ENCODE peak calls at places on chromosomes 3 and 15, in seven cellular contexts. J is spleen, S is neural progenitor cell, W is IMR-90, H is tibial artery, K is WERI-Rb-1, Z is stomach. T is an unnamed sample.

GRCh38 chr3:127733781-127734180 is 61.0 kb downstream of the ABTB1 start:
- DNase-seq in J (peak; percentile 71), S (no peak), W (no peak), H (no peak), K (no peak), Z (no peak), T (no peak)

GRCh38 chr3:193572426-193572908 is 17.8 kb upstream of the ATP13A4 start:
- DNase-seq in J (no peak), S (peak; percentile 81), W (peak; percentile 64), H (no peak), K (peak; percentile 47), Z (peak; percentile 62), T (no peak)

GRCh38 chr15:29631076-29632070 is 190.9 kb downstream of the TJP1 start:
- DNase-seq in J (no peak), S (no peak), W (no peak), H (no peak), K (no peak), Z (no peak), T (no peak)

GRCh38 chr3:14822875-14823807 is 4.4 kb downstream of the FGD5 start:
- DNase-seq in J (no peak), S (no peak), W (no peak), H (no peak), K (no peak), Z (no peak), T (no peak)

GRCh38 chr3:113545594-113545993 is 13.2 kb downstream of the SIDT1 start:
- DNase-seq in J (no peak), S (no peak), W (no peak), H (no peak), K (no peak), Z (no peak), T (no peak)

GRCh38 chr3:5006755-5007202 is 27.5 kb downstream of the BHLHE40 start:
- DNase-seq in J (peak; percentile 68), S (no peak), W (no peak), H (peak; percentile 41), K (peak; percentile 51), Z (no peak), T (no peak)

GRCh38 chr15:85706779-85707518 is 87.8 kb downstream of the KLHL25 start:
- DNase-seq in J (no peak), S (no peak), W (peak; percentile 36), H (no peak), K (no peak), Z (no peak), T (no peak)

GRCh38 chr3:123313889-123314288 is 112.1 kb downstream of the SEC22A start:
- DNase-seq in J (peak; percentile 50), S (no peak), W (no peak), H (no peak), K (no peak), Z (no peak), T (no peak)

GRCh38 chr3:31010491-31010890 is 116.0 kb upstream of the GADL1 start:
- DNase-seq in J (no peak), S (no peak), W (peak; percentile 52), H (no peak), K (no peak), Z (no peak), T (no peak)

GRCh38 chr15:75232252-75232813 is 25.8 kb upstream of the GOLGA6C start:
- DNase-seq in J (peak; percentile 29), S (no peak), W (no peak), H (no peak), K (no peak), Z (no peak), T (no peak)

GRCh38 chr3:13525827-13526625 is 22.9 kb upstream of the FBLN2 start:
- DNase-seq in J (peak; percentile 69), S (peak; percentile 64), W (no peak), H (no peak), K (peak; percentile 45), Z (no peak), T (no peak)

GRCh38 chr3:175932586-175932985 is 1073.5 kb downstream of the NAALADL2 start:
- DNase-seq in J (no peak), S (no peak), W (peak; percentile 6), H (no peak), K (no peak), Z (no peak), T (no peak)

GRCh38 chr15:97502038-97502437 is 458.5 kb upstream of the ARRDC4 start:
- DNase-seq in J (no peak), S (no peak), W (no peak), H (no peak), K (no peak), Z (no peak), T (no peak)

GRCh38 chr15:84588053-84588874 is 12.5 kb upstream of the ZSCAN2 start:
- DNase-seq in J (peak; percentile 96), S (peak; percentile 95), W (peak; percentile 64), H (peak; percentile 84), K (peak; percentile 90), Z (peak; percentile 91), T (no peak)

GRCh38 chr3:139111392-139112229 is 66.9 kb upstream of the PRR23C start:
- DNase-seq in J (no peak), S (peak; percentile 74), W (peak; percentile 55), H (no peak), K (peak; percentile 87), Z (peak; percentile 64), T (no peak)

GRCh38 chr3:20999661-21000060 is 751.3 kb downstream of the ZNF385D start:
- DNase-seq in J (no peak), S (no peak), W (no peak), H (no peak), K (no peak), Z (no peak), T (no peak)

GRCh38 chr15:34773916-34774315 is 19.1 kb upstream of the GJD2 start:
- DNase-seq in J (no peak), S (peak; percentile 5), W (no peak), H (no peak), K (no peak), Z (no peak), T (no peak)

GRCh38 chr15:90597477-90598052 is 67.8 kb downstream of the CRTC3 start:
- DNase-seq in J (no peak), S (no peak), W (no peak), H (no peak), K (no peak), Z (no peak), T (no peak)

GRCh38 chr3:188234172-188234571 is 80.2 kb downstream of the LPP start:
- DNase-seq in J (no peak), S (no peak), W (peak; percentile 76), H (no peak), K (no peak), Z (no peak), T (no peak)

GRCh38 chr15:85141601-85142185 is 160.0 kb downstream of the PDE8A start:
- DNase-seq in J (no peak), S (no peak), W (peak; percentile 20), H (no peak), K (no peak), Z (no peak), T (peak; percentile 15)

GRCh38 chr3:127404614-127405598 is 117.1 kb upstream of the PRR20G start:
- DNase-seq in J (peak; percentile 47), S (no peak), W (no peak), H (no peak), K (no peak), Z (peak; percentile 23), T (no peak)

GRCh38 chr3:30996467-30996866 is 102.0 kb upstream of the GADL1 start:
- DNase-seq in J (no peak), S (peak; percentile 18), W (no peak), H (no peak), K (no peak), Z (no peak), T (no peak)

GRCh38 chr3:15246186-15246585 is 40.1 kb downstream of the CAPN7 start:
- DNase-seq in J (no peak), S (no peak), W (no peak), H (no peak), K (no peak), Z (no peak), T (no peak)

GRCh38 chr3:8472549-8472948 is 29.1 kb upstream of the LMCD1 start:
- DNase-seq in J (no peak), S (no peak), W (no peak), H (no peak), K (no peak), Z (no peak), T (no peak)

GRCh38 chr3:47096955-47097354 is 67.0 kb downstream of the SETD2 start:
- DNase-seq in J (no peak), S (no peak), W (peak; percentile 77), H (no peak), K (no peak), Z (no peak), T (peak; percentile 28)

GRCh38 chr15:62456011-62456920 is 291.2 kb upstream of the C2CD4B start:
- DNase-seq in J (no peak), S (no peak), W (peak; percentile 56), H (no peak), K (no peak), Z (no peak), T (no peak)

GRCh38 chr3:25433868-25434267 is 5.8 kb downstream of the RARB start:
- DNase-seq in J (no peak), S (no peak), W (peak; percentile 36), H (no peak), K (no peak), Z (no peak), T (no peak)

DNA sequence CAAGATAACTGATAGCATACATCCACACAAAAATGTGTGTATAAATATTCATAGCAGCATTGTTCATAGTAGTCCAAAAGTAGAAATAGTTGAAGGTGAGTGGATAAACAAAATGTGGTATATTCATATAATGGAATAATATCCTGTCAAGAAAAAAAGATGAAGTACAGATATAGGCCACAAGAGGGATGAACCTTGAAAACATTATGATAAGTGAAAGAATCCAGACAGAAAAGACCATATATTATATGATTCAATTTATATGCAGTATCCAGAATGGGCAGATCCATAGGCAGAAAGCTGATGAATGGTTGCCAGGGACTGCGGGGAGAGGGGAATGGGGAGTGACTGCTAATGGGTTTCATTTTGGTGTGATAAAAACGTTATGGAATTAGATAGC is 54.3 kb upstream of the TNIK start:
- DNase-seq in J (no peak), S (no peak), W (no peak), H (no peak), K (no peak), Z (no peak), T (no peak)
- TF ChIP-seq CTCF in J (no peak), S (no peak), W (peak; percentile 16), H (no peak), K (no peak), Z (peak; percentile 7), T (no peak)

GRCh38 chr3:50423543-50423942 is 64.2 kb upstream of the TMEM115 start:
- DNase-seq in J (no peak), S (no peak), W (no peak), H (no peak), K (no peak), Z (peak; percentile 83), T (no peak)
- H3K27me3 ChIP-seq in J (no peaks in the 10 kb centered on the region), S (no peaks in the 10 kb centered on the region), W (peaks cover 43% of the 10 kb centered on the region), H (no peaks in the 10 kb centered on the region), K (no peaks in the 10 kb centered on the region), Z (no peaks in the 10 kb centered on the region), T (peaks cover 2% of the 10 kb centered on the region)

GRCh38 chr3:156689589-156689988 is 15.2 kb downstream of the TIPARP start:
- DNase-seq in J (no peak), S (no peak), W (no peak), H (no peak), K (no peak), Z (no peak), T (no peak)
- H3K4me3 ChIP-seq in J (no peak overlapping the region), S (no peak overlapping the region), W (no peak overlapping the region), H (no peak overlapping the region), K (no peak overlapping the region), Z (no peak overlapping the region), T (no peak overlapping the region)

DNA sequence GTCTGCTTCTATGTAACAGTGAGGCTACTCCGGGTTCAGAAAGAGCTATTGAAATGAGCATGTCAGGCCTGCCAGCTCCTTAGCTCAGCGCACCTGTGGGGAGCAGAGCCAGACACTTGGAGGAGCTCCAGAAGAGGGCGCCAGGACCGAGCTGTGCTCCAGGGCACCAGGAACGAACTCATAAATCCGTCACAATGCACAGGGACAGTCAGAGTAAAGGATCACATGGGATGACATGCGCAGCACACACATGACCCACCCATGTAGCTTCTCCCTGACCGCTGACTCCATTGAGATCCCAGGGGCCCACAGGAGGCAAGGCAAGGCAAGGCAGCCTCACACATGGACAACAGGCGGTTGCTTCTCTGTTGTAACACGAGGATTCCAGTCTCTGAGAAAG is 26.0 kb upstream of the GNB5 start:
- DNase-seq in J (no peak), S (peak; percentile 43), W (no peak), H (no peak), K (peak; percentile 67), Z (peak; percentile 65), T (no peak)
- TF ChIP-seq CTCF in J (no peak), S (peak; percentile 50), W (no peak), H (no peak), K (peak; percentile 86), Z (no peak), T (no peak)